ENCODE peak calls at places on chromosomes 7 and 10, in seven cellular contexts. M is AG04450, O is Panc1, H is upper lobe of right lung, J is fibroblast of lung, P is astrocyte, A is left ventricle myocardium inferior. U is an unnamed sample.

GRCh38 chr10:100895346-100895745 is 17.4 kb upstream of the SLF2 start:
- DNase-seq in M (no peak), O (no peak), H (no peak), J (no peak), P (no peak), A (no peak), U (no peak)

GRCh38 chr10:8043569-8044306 is 10.8 kb upstream of the GATA3 start:
- DNase-seq in M (no peak), O (no peak), H (no peak), J (no peak), P (no peak), A (no peak), U (no peak)

GRCh38 chr10:59857049-59857448 is 49.3 kb downstream of the CCDC6 start:
- DNase-seq in M (no peak), O (no peak), H (no peak), J (no peak), P (peak; percentile 41), A (no peak), U (no peak)

GRCh38 chr10:58853668-58854067 is 322.8 kb upstream of the PHYHIPL start:
- DNase-seq in M (no peak), O (no peak), H (no peak), J (no peak), P (no peak), A (no peak), U (no peak)

GRCh38 chr7:84637568-84638338 is 443.2 kb upstream of the SEMA3A start:
- DNase-seq in M (peak; percentile 60), O (peak; percentile 74), H (no peak), J (peak; percentile 79), P (peak; percentile 95), A (no peak), U (no peak)

GRCh38 chr10:111344804-111345203 is 268.0 kb downstream of the ADRA2A start:
- DNase-seq in M (no peak), O (no peak), H (no peak), J (no peak), P (no peak), A (no peak), U (no peak)

GRCh38 chr7:121116399-121116798 is 127.9 kb downstream of the CPED1 start:
- DNase-seq in M (no peak), O (no peak), H (no peak), J (no peak), P (peak; percentile 4), A (no peak), U (no peak)

GRCh38 chr10:13536674-13537366 is 8.0 kb upstream of the BEND7 start:
- DNase-seq in M (no peak), O (peak; percentile 10), H (no peak), J (peak; percentile 34), P (peak; percentile 18), A (peak; percentile 34), U (no peak)

GRCh38 chr10:13335881-13336280 is 12.2 kb downstream of the SEPHS1 start:
- DNase-seq in M (no peak), O (no peak), H (no peak), J (no peak), P (no peak), A (no peak), U (no peak)

GRCh38 chr10:24435374-24435773 is 226.4 kb downstream of the KIAA1217 start:
- DNase-seq in M (no peak), O (no peak), H (no peak), J (peak; percentile 63), P (peak; percentile 82), A (no peak), U (no peak)

GRCh38 chr10:29131952-29132820 is 156.7 kb upstream of the LYZL1 start:
- DNase-seq in M (no peak), O (no peak), H (no peak), J (peak; percentile 14), P (peak; percentile 19), A (peak; percentile 29), U (no peak)

GRCh38 chr10:54444184-54444583 is 356.8 kb downstream of the PCDH15 start:
- DNase-seq in M (no peak), O (no peak), H (no peak), J (no peak), P (no peak), A (no peak), U (no peak)

GRCh38 chr10:60495357-60495756 is 105.7 kb upstream of the ANK3 start:
- DNase-seq in M (no peak), O (no peak), H (no peak), J (peak; percentile 41), P (peak; percentile 61), A (no peak), U (no peak)

GRCh38 chr10:113520606-113521481 is 32.0 kb upstream of the HABP2 start:
- DNase-seq in M (peak; percentile 45), O (peak; percentile 61), H (no peak), J (peak; percentile 79), P (peak; percentile 46), A (peak; percentile 44), U (no peak)

GRCh38 chr10:104614245-104614831 is 26.8 kb upstream of the SORCS3 start:
- DNase-seq in M (no peak), O (no peak), H (no peak), J (peak; percentile 12), P (no peak), A (no peak), U (no peak)

GRCh38 chr10:121154310-121154709 is 303.1 kb downstream of the WDR11 start:
- DNase-seq in M (no peak), O (no peak), H (no peak), J (no peak), P (no peak), A (no peak), U (no peak)

GRCh38 chr10:62829622-62830021 is 13.5 kb upstream of the EGR2 start:
- DNase-seq in M (no peak), O (no peak), H (no peak), J (no peak), P (no peak), A (no peak), U (no peak)

GRCh38 chr7:80851896-80852476 is 66.9 kb downstream of the SEMA3C start:
- DNase-seq in M (peak; percentile 44), O (peak; percentile 80), H (no peak), J (peak; percentile 81), P (peak; percentile 69), A (no peak), U (no peak)

GRCh38 chr10:118805146-118805545 is 50.4 kb upstream of the CACUL1 start:
- DNase-seq in M (no peak), O (no peak), H (peak; percentile 49), J (no peak), P (no peak), A (no peak), U (no peak)

GRCh38 chr7:140719711-140720110 is 23.2 kb downstream of the NDUFB2 start:
- DNase-seq in M (no peak), O (no peak), H (no peak), J (peak; percentile 11), P (peak; percentile 10), A (no peak), U (no peak)

GRCh38 chr10:114876602-114877300 is 55.2 kb downstream of the FHIP2A start:
- DNase-seq in M (no peak), O (no peak), H (peak; percentile 79), J (peak; percentile 55), P (no peak), A (peak; percentile 48), U (no peak)

DNA sequence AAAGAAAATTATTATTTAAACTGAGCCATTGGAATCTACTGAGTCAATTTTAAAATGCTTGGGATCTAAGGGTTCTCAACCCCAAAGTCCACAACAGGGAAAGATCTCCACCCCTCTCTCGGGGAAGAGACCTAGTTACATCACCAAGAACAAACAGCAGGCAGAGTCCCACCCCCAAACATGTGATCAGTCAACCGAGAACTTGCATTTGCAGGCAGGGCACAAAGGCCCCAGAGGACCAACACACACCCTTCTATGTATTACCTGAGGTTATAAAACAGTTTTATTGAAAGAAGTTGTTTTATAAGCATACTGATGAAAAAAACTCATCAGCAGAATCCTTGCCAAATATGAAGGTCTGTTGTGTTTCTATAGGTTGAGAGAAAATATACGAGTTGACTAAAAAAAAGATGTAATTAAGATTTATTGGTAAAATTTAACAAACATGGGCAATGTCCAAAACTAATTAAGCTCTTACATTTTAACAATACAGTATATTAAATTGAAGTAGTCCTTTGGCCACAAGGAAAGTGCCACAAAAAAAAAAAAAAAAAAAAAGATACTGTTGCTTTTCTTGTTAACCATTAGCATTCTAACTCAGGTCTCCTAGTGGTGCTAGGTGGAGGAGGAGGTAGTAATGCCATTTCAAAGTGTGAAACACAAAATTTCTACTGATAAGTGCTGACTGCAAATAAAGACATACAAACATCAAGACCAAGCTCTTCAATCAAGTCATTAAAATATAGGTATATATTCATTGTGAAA is 975 bp upstream of the USP54 start:
- DNase-seq in M (no peak), O (peak; percentile 83), H (peak; percentile 71), J (peak; percentile 30), P (peak; percentile 46), A (peak; percentile 30), U (peak; percentile 23)
- H3K27ac ChIP-seq in M (no peak overlapping the region), O (peak overlapping the region; percentile 84), H (peak overlapping the region; percentile 63), J (peak overlapping the region; percentile 14), P (peak overlapping the region; percentile 70), A (peak overlapping the region; percentile 73), U (no peak overlapping the region)

DNA sequence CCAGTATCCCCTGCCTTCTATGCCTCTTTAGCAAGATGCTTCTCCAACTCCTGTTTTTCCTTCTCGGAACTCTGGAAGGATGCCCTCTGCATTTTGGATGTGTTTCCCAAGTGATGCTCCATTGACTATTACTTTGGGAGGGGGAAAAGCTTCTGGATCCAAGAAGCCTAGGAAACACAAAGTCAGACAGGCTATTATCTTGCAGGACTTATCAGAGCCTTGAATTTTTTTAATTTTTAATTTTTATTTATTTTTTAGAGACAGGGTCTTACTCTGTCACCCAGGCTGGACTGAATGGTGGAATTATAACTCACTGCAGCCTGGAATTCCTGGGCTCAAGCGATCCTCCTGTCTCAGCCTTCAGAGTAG is 21.1 kb downstream of the TMEM270 start:
- DNase-seq in M (no peak), O (no peak), H (no peak), J (no peak), P (no peak), A (no peak), U (no peak)
- TF ChIP-seq CTCF in M (no peak), O (no peak), H (no peak), J (no peak), P (no peak), A (no peak), U (no peak)

GRCh38 chr10:75392271-75392670 is 9.3 kb downstream of the ZNF503 start:
- DNase-seq in M (no peak), O (no peak), H (no peak), J (no peak), P (no peak), A (no peak), U (no peak)
- H3K27me3 ChIP-seq in M (no peaks in the 10 kb centered on the region), O (peaks cover 11% of the 10 kb centered on the region), H (peaks cover 11% of the 10 kb centered on the region), J (no peaks in the 10 kb centered on the region), P (peaks cover 5% of the 10 kb centered on the region), A (peaks cover 13% of the 10 kb centered on the region), U (peaks cover 59% of the 10 kb centered on the region)

DNA sequence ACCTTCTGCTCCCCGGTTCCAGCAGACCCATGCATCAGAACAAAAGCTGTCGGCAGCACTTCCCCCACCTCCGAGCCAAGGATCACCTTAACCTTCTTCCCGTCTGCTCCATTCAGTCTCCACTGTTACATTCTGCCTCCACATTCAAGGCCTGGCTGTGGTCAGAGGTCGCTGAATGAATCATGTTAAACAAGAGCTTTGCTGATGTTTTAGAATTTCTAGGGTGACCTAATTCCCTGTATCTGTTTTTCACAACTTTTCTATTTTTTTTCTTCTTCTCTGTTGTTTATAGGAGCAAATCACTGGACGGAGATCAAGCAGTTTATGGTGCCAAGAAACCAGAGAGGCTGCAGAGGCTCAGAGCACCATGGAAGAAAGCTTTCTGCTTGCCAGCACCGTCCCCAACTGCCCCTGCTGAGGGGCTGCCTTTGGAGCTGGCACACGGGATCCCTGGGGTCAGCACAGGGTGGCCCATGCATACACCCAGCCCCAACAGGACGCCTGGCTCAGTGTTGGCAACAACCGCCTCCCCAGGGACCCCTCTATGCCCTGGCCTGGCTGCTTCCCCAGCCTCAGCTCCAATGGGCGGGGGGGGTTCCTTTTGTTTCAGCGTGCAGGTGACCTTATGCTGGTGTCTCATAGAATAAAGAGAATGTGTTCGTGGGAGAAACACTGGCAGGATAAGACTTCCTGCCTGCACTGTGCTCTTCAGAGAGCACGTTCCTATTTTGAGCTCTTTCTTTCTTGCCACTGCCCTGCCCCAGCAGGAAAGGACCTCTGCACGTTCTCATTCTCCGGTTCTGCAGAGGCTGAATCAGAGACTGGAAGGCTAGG is 182.7 kb upstream of the LYZL2 start:
- DNase-seq in M (peak; percentile 80), O (no peak), H (no peak), J (peak; percentile 95), P (peak; percentile 97), A (peak; percentile 34), U (no peak)
- H3K27ac ChIP-seq in M (peak overlapping the region; percentile 77), O (no peak overlapping the region), H (peak overlapping the region; percentile 24), J (peak overlapping the region; percentile 3), P (peak overlapping the region; percentile 75), A (peak overlapping the region; percentile 77), U (no peak overlapping the region)

U was measured in CD4-positive, alpha-beta T cell.